ENCODE peak calls at places on chromosomes 7 and 10, in eight cellular contexts. Y, V, M, D, U, B, Q and J are unnamed samples.

GRCh38 chr10:42981358-42982236 is 95.3 kb upstream of the RET start:
- DNase-seq in M (peak), U (no peak), V (no peak), D (no peak), B (no peak), Q (no peak), Y (no peak), J (no peak)

GRCh38 chr7:99679400-99680191 is at the start of gene CYP3A5:
- DNase-seq in Q (peak), D (no peak), V (peak), M (peak), Y (no peak), B (peak), U (peak), J (peak)

GRCh38 chr7:39554583-39555140 is 11.5 kb upstream of the YAE1 start:
- DNase-seq in M (no peak), D (no peak), Y (no peak), B (peak), U (no peak), V (no peak), Q (no peak), J (no peak)

GRCh38 chr10:114288424-114289095 is 49.5 kb downstream of the VWA2 start:
- DNase-seq in U (no peak), D (no peak), Q (no peak), M (peak), Y (no peak), B (no peak), V (no peak), J (no peak)

GRCh38 chr10:27240891-27241639 is 468 bp upstream of the ACBD5 start:
- DNase-seq in Y (peak), Q (no peak), U (peak), D (no peak), M (peak), B (peak), V (peak), J (no peak)

GRCh38 chr10:6737080-6737641 is 157.1 kb upstream of the PRKCQ start:
- DNase-seq in Y (no peak), B (peak), M (no peak), D (peak), U (peak), V (peak), Q (peak), J (peak)

GRCh38 chr10:121596668-121597503 is 1.4 kb downstream of the FGFR2 start:
- DNase-seq in Q (no peak), M (peak), D (no peak), Y (no peak), B (peak), V (no peak), U (no peak), J (no peak)

GRCh38 chr7:55277916-55278315 is 87.2 kb upstream of the LANCL2 start:
- DNase-seq in Y (no peak), D (no peak), M (no peak), V (no peak), Q (no peak), U (no peak), B (no peak), J (no peak)

GRCh38 chr10:18681971-18682403 is 22.8 kb downstream of the ARL5B start:
- DNase-seq in B (peak), Y (no peak), U (peak), M (no peak), D (peak), V (peak), Q (no peak), J (no peak)

GRCh38 chr7:114979388-114979787 is 57.5 kb downstream of the MDFIC start:
- DNase-seq in Q (peak), B (no peak), U (no peak), M (peak), D (peak), V (peak), Y (no peak), J (no peak)

GRCh38 chr10:114174462-114175190 is 623 bp upstream of the CCDC186 start:
- DNase-seq in V (peak), D (peak), Y (peak), U (peak), M (peak), B (peak), Q (no peak), J (peak)

GRCh38 chr10:94219829-94220228 is 142.9 kb downstream of the NOC3L start:
- DNase-seq in U (no peak), Y (no peak), Q (no peak), M (no peak), B (peak), D (peak), V (no peak), J (no peak)

GRCh38 chr10:6350609-6351008 is 147.9 kb downstream of the PFKFB3 start:
- DNase-seq in Q (no peak), V (no peak), U (no peak), Y (no peak), D (no peak), M (no peak), B (no peak), J (no peak)

GRCh38 chr10:7886056-7886455 is 67.8 kb downstream of the TAF3 start:
- DNase-seq in B (no peak), Q (no peak), U (no peak), Y (no peak), M (no peak), V (no peak), D (no peak), J (no peak)

GRCh38 chr10:86630079-86630478 is 24.3 kb upstream of the OPN4 start:
- DNase-seq in Y (no peak), M (no peak), U (no peak), V (no peak), Q (no peak), D (peak), B (peak), J (no peak)

GRCh38 chr10:122374859-122375721 is 582 bp downstream of the PLEKHA1 start:
- DNase-seq in B (peak), M (peak), U (peak), V (peak), Y (peak), Q (peak), D (peak), J (no peak)

GRCh38 chr10:69377191-69377590 is 39.5 kb downstream of the TACR2 start:
- DNase-seq in D (no peak), U (no peak), Y (no peak), Q (no peak), M (no peak), V (no peak), B (no peak), J (no peak)

GRCh38 chr7:99910976-99911375 is 8.4 kb downstream of the TRIM4 start:
- DNase-seq in Q (no peak), U (no peak), V (no peak), B (no peak), M (no peak), Y (no peak), D (no peak), J (no peak)

GRCh38 chr7:107232568-107233090 is 63.8 kb downstream of the HBP1 start:
- DNase-seq in Y (no peak), B (no peak), M (no peak), U (no peak), D (peak), V (no peak), Q (no peak), J (no peak)

GRCh38 chr10:96984512-96985225 is 152.6 kb downstream of the LCOR start:
- DNase-seq in B (no peak), D (no peak), U (no peak), V (no peak), Y (no peak), M (no peak), Q (no peak), J (no peak)

GRCh38 chr7:75688200-75689136 is 50.3 kb downstream of the HIP1 start:
- DNase-seq in D (no peak), Y (no peak), M (peak), Q (no peak), B (no peak), V (no peak), U (no peak), J (no peak)

GRCh38 chr10:86229378-86229777 is 137.2 kb downstream of the GRID1 start:
- DNase-seq in Q (no peak), B (peak), V (no peak), D (no peak), U (no peak), Y (no peak), M (no peak), J (no peak)

GRCh38 chr10:130719447-130719752 is 583.2 kb downstream of the GLRX3 start:
- DNase-seq in D (no peak), U (no peak), B (no peak), Q (no peak), M (no peak), V (no peak), Y (no peak), J (no peak)

GRCh38 chr7:88002617-88003016 is 68.6 kb downstream of the ADAM22 start:
- DNase-seq in U (no peak), Q (no peak), B (no peak), M (no peak), Y (no peak), D (no peak), V (no peak), J (no peak)

DNA sequence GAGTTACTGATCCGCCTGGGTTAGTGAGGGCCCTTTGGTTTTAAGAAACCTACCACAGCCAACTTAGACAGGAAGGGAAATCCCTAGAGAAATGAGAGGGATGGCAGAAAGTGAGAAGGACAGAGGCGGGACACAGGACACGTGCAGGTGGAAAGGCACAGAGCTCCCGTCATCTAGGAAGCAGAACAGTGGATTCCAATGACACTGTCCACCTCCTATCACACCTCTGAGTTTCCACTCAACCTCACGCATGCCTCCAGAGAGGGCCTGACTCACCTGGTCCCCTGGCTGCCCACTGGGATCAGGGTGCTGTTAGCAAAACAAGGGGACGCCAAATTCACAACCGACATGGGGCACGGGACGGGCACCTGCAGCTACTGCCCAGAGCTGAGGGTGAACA is 26.3 kb downstream of the CPXM2 start:
- DNase-seq in D (no peak), V (no peak), Y (no peak), B (no peak), M (no peak), U (no peak), Q (no peak), J (no peak)
- H3K27ac ChIP-seq in D (no peak), V (no peak), Y (no peak), B (no peak), M (no peak), U (no peak), Q (no peak), J (no peak)

GRCh38 chr7:84106291-84106690 is 88.3 kb downstream of the SEMA3A start:
- DNase-seq in M (no peak), Y (no peak), Q (no peak), D (no peak), V (no peak), B (no peak), U (no peak), J (no peak)

GRCh38 chr7:84107259-84107658 is 87.3 kb downstream of the SEMA3A start:
- DNase-seq in Y (no peak), V (no peak), D (no peak), Q (no peak), M (no peak), U (no peak), B (no peak), J (no peak)

GRCh38 chr7:84102213-84102612 is 92.4 kb downstream of the SEMA3A start:
- DNase-seq in Q (no peak), M (no peak), B (peak), D (peak), U (no peak), Y (no peak), V (no peak), J (no peak)

GRCh38 chr7:84105582-84105981 is 89.0 kb downstream of the SEMA3A start:
- DNase-seq in B (peak), M (no peak), U (no peak), V (no peak), Q (no peak), Y (no peak), D (peak), J (no peak)

DNA sequence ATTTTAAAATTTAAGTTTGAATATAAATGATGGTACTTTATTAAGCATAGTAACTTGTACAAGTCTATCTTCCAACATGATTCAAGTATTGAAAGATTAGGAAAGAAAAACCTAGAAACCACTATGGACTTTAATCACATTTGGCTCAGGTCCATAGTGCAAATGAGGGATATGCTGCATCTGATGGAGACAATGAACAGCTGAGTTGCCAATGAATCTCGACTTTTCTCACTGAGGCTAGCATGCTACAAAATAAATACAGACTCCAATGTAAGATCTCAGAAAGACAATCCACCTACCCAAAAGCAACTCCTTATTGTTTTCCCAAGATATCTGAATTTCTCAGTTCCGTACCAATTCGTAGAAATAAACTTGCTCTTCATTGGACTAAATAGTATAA is 89.7 kb downstream of the SEMA3A start:
- DNase-seq in D (no peak), U (no peak), M (no peak), Q (no peak), Y (no peak), V (no peak), B (no peak), J (no peak)
- H3K27ac ChIP-seq in D (no peak), U (no peak), M (no peak), Q (no peak), Y (no peak), V (no peak), B (no peak), J (no peak)

GRCh38 chr10:125144693-125145623 is 15.4 kb downstream of the CTBP2 start:
- DNase-seq in Y (no peak), D (peak), Q (peak), M (peak), B (peak), V (no peak), U (peak), J (no peak)
- H3K27ac ChIP-seq in Y (no peak), D (no peak), Q (peak), M (peak), B (no peak), V (peak), U (no peak), J (no peak)

GRCh38 chr7:92785923-92786322 is 50.5 kb downstream of the CDK6 start:
- DNase-seq in U (no peak), V (no peak), Q (no peak), B (peak), D (peak), Y (no peak), M (no peak), J (no peak)
- H3K27ac ChIP-seq in U (no peak), V (no peak), Q (no peak), B (peak), D (no peak), Y (no peak), M (no peak), J (peak)

GRCh38 chr7:46565257-46565656 is 644.2 kb upstream of the IGFBP3 start:
- DNase-seq in V (peak), Y (no peak), Q (no peak), M (no peak), D (no peak), U (no peak), B (no peak), J (peak)
- H3K27ac ChIP-seq in V (peak), Y (no peak), Q (no peak), M (no peak), D (no peak), U (no peak), B (peak), J (peak)

GRCh38 chr7:134297489-134297888 is 19.2 kb downstream of the SLC35B4 start:
- DNase-seq in D (no peak), Q (no peak), Y (no peak), U (no peak), M (no peak), B (no peak), V (no peak), J (no peak)

GRCh38 chr7:134288265-134288664 is 28.5 kb downstream of the SLC35B4 start:
- DNase-seq in V (no peak), D (no peak), B (no peak), Y (no peak), M (no peak), Q (no peak), U (no peak), J (no peak)

GRCh38 chr7:134290286-134290685 is 26.4 kb downstream of the SLC35B4 start:
- DNase-seq in Y (no peak), U (peak), D (peak), M (no peak), B (peak), V (peak), Q (no peak), J (peak)

GRCh38 chr7:134289423-134289822 is 27.3 kb downstream of the SLC35B4 start:
- DNase-seq in B (peak), Y (no peak), U (no peak), M (no peak), D (no peak), V (no peak), Q (no peak), J (no peak)

GRCh38 chr7:134293029-134293740 is 23.5 kb downstream of the SLC35B4 start:
- DNase-seq in D (no peak), B (no peak), V (no peak), Y (no peak), Q (no peak), M (no peak), U (no peak), J (no peak)
- H3K27ac ChIP-seq in D (no peak), B (no peak), V (no peak), Y (no peak), Q (no peak), M (no peak), U (no peak), J (no peak)

GRCh38 chr7:116872026-116872425 is 9.6 kb downstream of the CAPZA2 start:
- DNase-seq in D (no peak), U (no peak), B (peak), Q (no peak), V (no peak), Y (no peak), M (no peak), J (no peak)

GRCh38 chr7:116871061-116871700 is 8.8 kb downstream of the CAPZA2 start:
- DNase-seq in M (no peak), V (no peak), Y (no peak), B (no peak), D (no peak), Q (no peak), U (no peak), J (no peak)

GRCh38 chr7:116877443-116878217 is 15.2 kb downstream of the CAPZA2 start:
- DNase-seq in V (no peak), B (no peak), Y (no peak), U (no peak), D (no peak), M (no peak), Q (no peak), J (no peak)

GRCh38 chr7:116873619-116874018 is 11.2 kb downstream of the CAPZA2 start:
- DNase-seq in V (no peak), M (no peak), Q (no peak), D (no peak), U (no peak), B (no peak), Y (no peak), J (no peak)

GRCh38 chr7:116876664-116877442 is 14.5 kb downstream of the CAPZA2 start:
- DNase-seq in M (peak), D (peak), U (no peak), V (no peak), Y (no peak), B (no peak), Q (no peak), J (no peak)
- H3K27ac ChIP-seq in M (no peak), D (no peak), U (no peak), V (no peak), Y (no peak), B (no peak), Q (no peak), J (no peak)